ENCODE peak calls at places on chromosomes 16 and 17, in ten cellular contexts. F is activated naive CD4-positive, alpha-beta T cell; T is NCI-H774; R is NCI-H524; C is heart left ventricle; H is naive B cell; N is activated T-cell treated with anti-CD3 and anti-CD28 coated beads for 24 hours; W is amniotic stem cell; G is neural progenitor cell; U is BJ. B is an unnamed sample.

GRCh38 chr17:45218895-45219661 is 2.6 kb upstream of the FMNL1 start:
- DNase-seq in G (peak; percentile 86), W (peak; percentile 19), H (peak; percentile 82), F (peak; percentile 89), U (no peak), N (peak; percentile 79), T (peak; percentile 83), R (peak; percentile 81), C (peak; percentile 81), B (peak; percentile 37)

GRCh38 chr17:58337600-58338453 is 9.2 kb upstream of the TSPOAP1 start:
- DNase-seq in F (peak; percentile 81), G (peak; percentile 75), N (peak; percentile 90), U (peak; percentile 70), C (peak; percentile 77), T (no peak), H (peak; percentile 97), W (no peak), R (no peak), B (no peak)

GRCh38 chr16:75506107-75506506 is 10.9 kb upstream of the CHST6 start:
- DNase-seq in G (no peak), T (no peak), N (no peak), W (no peak), F (no peak), H (no peak), R (no peak), C (no peak), U (no peak), B (no peak)

GRCh38 chr17:36198831-36199465 is 2.4 kb upstream of the CCL3L1 start:
- DNase-seq in F (no peak), G (no peak), N (no peak), C (no peak), W (no peak), H (peak; percentile 31), U (no peak), R (no peak), T (no peak), B (no peak)

GRCh38 chr16:88778541-88779065 is 6.4 kb downstream of the PIEZO1 start:
- DNase-seq in F (no peak), R (no peak), H (no peak), W (no peak), T (no peak), N (no peak), C (no peak), U (no peak), G (no peak), B (no peak)

GRCh38 chr16:31874354-31875111 is 926 bp downstream of the ZNF267 start:
- DNase-seq in N (peak; percentile 40), H (peak; percentile 67), U (no peak), G (peak; percentile 9), C (no peak), W (peak; percentile 25), F (no peak), T (peak; percentile 3), R (no peak), B (no peak)

GRCh38 chr17:64689106-64689505 is 27.0 kb upstream of the SMURF2 start:
- DNase-seq in F (no peak), W (no peak), N (no peak), U (no peak), H (no peak), R (no peak), T (no peak), G (no peak), C (no peak), B (no peak)

GRCh38 chr17:38898291-38898679 is 27.1 kb upstream of the LASP1NB start:
- DNase-seq in T (no peak), R (no peak), F (no peak), C (no peak), W (no peak), U (no peak), G (no peak), N (no peak), H (no peak), B (no peak)

GRCh38 chr16:66422366-66422765 is 4.7 kb upstream of the BEAN1 start:
- DNase-seq in F (no peak), T (no peak), H (no peak), N (no peak), W (no peak), U (no peak), R (no peak), G (no peak), C (peak; percentile 28), B (no peak)

GRCh38 chr16:20851601-20852000 is 45.3 kb downstream of the REXO5 start:
- DNase-seq in U (peak; percentile 73), W (peak; percentile 63), F (no peak), T (no peak), C (peak; percentile 76), R (no peak), H (no peak), G (no peak), N (no peak), B (no peak)